ENCODE peak calls at places on chromosome 7, in five cellular contexts. Y is brain microvascular endothelial cell, O is mesothelial cell of epicardium, M is pancreas, B is fibroblast of pulmonary artery. T is an unnamed sample.

GRCh38 chr7:113159746-113160339 is 41.5 kb upstream of the SMIM30 start:
- DNase-seq in M (no peak), B (peak), Y (peak), O (no peak), T (peak)

GRCh38 chr7:32204361-32205018 is 134.3 kb upstream of the PDE1C start:
- DNase-seq in O (no peak), Y (peak), M (peak), B (peak), T (peak)

GRCh38 chr7:70829221-70830059 is 302.5 kb upstream of the GALNT17 start:
- DNase-seq in M (peak), Y (peak), B (peak), O (peak), T (peak)

GRCh38 chr7:157853076-157853788 is 516.4 kb downstream of the DNAJB6 start:
- DNase-seq in B (no peak), O (no peak), Y (no peak), M (no peak), T (no peak)

GRCh38 chr7:151424799-151425198 is 15.0 kb upstream of the WDR86 start:
- DNase-seq in O (no peak), M (peak), Y (no peak), B (no peak), T (no peak)

GRCh38 chr7:79185605-79186004 is 267.9 kb downstream of the MAGI2 start:
- DNase-seq in M (no peak), B (no peak), O (no peak), Y (no peak), T (no peak)

GRCh38 chr7:155066417-155066950 is 3.6 kb upstream of the HTR5A start:
- DNase-seq in O (no peak), Y (peak), M (no peak), B (peak), T (no peak)

GRCh38 chr7:147452816-147453215 is 1137.8 kb upstream of the C7orf33 start:
- DNase-seq in Y (no peak), M (no peak), B (no peak), O (no peak), T (no peak)

GRCh38 chr7:15015545-15016314 is 113.2 kb upstream of the DGKB start:
- DNase-seq in O (no peak), Y (peak), M (no peak), B (peak), T (no peak)

GRCh38 chr7:119713606-119714005 is 559.4 kb upstream of the KCND2 start:
- DNase-seq in Y (no peak), B (no peak), M (no peak), O (no peak), T (no peak)

GRCh38 chr7:98134420-98134819 is 27.8 kb downstream of the LMTK2 start:
- DNase-seq in B (no peak), M (no peak), Y (no peak), O (no peak), T (no peak)
- TF ChIP-seq CTCF in B (no peak), M (no peak), Y (no peak), O (no peak), T (no peak)

DNA sequence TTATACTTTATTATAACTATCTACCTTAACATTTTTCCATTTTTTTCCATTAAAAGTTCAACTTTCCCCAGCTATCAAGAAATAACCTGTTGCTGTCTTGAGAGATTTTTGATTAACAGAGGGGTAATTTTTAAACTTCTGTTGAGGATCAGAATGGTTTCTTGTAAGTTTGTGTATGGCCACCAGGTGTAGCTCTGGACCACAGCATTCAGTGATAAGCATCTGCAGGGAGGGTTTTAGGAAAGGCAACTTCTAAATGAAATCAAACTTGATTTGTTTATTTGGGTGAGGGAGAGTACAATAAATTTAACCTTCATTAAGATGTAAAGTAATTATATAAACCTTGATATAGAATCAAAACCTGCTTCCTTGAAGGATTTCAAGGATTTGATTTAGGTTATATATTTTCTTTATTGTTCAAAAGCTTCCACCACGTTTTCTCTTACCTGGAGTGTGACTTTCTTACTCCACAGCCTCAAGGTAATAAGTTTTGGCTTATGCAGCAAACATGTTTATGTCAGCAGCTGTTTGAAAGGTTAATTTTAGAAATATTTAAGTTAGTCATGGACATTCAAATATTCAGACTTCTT is 153.3 kb downstream of the STK31 start:
- DNase-seq in Y (peak), O (no peak), M (no peak), B (peak), T (peak)
- TF ChIP-seq CTCF in Y (peak), O (peak), M (no peak), B (peak), T (peak)

GRCh38 chr7:111852081-111852480 is 289.8 kb upstream of the IMMP2L start:
- DNase-seq in M (no peak), Y (no peak), B (no peak), O (no peak), T (no peak)

GRCh38 chr7:111855161-111855841 is 293.0 kb upstream of the IMMP2L start:
- DNase-seq in M (no peak), Y (peak), O (no peak), B (peak), T (peak)

GRCh38 chr7:111853231-111853990 is 291.1 kb upstream of the IMMP2L start:
- DNase-seq in M (no peak), B (peak), Y (no peak), O (no peak), T (no peak)

GRCh38 chr7:111858331-111858730 is 296.0 kb upstream of the IMMP2L start:
- DNase-seq in M (no peak), Y (no peak), O (no peak), B (no peak), T (no peak)

DNA sequence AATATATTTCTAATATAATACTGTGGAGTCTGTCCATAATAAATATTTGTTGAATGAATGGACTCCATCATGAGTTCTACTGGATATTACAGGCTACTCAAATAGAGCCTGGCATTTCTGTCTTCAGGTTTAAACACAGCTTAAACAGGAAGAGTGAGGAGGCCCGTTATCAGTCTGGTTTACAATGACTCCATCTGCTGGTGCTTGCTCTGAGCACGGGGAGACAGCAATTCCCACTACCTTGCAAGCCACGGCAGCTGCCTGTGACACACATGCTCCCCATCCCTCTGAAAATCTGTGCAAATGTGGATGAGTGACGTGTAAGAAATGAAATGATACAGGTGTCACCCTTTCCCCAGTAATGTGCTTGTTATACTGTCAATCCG is 293.5 kb upstream of the IMMP2L start:
- DNase-seq in M (no peak), B (peak), Y (peak), O (no peak), T (no peak)
- TF ChIP-seq CTCF in M (no peak), B (peak), Y (peak), O (no peak), T (no peak)

DNA sequence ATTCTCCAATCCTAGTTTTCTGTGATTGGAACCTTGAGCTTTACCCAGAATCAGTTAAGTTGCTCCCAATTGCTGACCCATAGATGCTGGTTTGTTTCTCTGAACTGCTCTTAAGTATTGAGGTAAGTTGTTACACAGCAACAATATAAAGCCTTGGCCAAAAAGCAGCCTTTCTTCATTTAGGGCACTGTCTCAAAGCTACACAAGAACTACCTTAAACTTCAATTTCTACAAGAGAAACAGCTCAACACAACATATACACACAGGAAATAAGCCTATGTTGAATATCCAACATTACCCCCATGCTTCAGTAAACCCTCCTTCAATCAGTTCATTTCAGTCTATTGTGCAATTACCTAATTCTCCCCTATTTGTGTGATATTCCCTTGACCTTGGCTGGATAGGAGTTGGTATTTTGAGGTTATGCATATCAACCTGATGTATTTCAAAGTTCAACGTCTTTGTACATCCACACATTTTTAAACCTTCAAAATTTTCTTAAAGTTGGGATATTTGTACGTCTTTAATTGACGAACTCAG is 11.5 kb downstream of the HNRNPA2B1 start:
- DNase-seq in Y (no peak), B (no peak), O (no peak), M (no peak), T (no peak)
- TF ChIP-seq CTCF in Y (no peak), B (no peak), O (no peak), M (no peak), T (no peak)

DNA sequence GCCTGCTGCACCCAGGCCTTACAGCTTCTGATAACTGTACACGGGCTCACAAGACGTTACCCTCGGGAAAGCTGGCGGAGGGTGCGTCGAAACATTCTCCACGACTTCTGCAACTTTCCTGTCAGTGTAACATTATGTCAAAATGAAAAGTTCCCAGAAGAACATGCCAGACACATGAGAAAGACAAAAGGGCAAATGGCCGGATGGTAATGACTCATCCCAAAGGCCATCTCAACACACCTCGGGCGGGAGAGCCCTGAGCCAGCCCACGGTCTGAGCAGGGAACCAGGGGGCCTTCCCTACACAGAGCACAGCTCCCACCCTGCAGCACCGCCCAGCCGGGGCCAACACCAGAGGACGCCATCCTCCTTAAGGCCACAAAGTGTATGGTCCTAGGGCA is 118.7 kb downstream of the MAD1L1 start:
- DNase-seq in O (no peak), B (peak), Y (peak), M (no peak), T (no peak)
- TF ChIP-seq CTCF in O (no peak), B (no peak), Y (peak), M (no peak), T (no peak)

GRCh38 chr7:95476904-95477594 is 8.7 kb upstream of the ASB4 start:
- DNase-seq in O (no peak), Y (peak), B (peak), M (no peak), T (peak)

GRCh38 chr7:95481768-95482167 is 4.0 kb upstream of the ASB4 start:
- DNase-seq in Y (no peak), O (no peak), M (no peak), B (no peak), T (no peak)

GRCh38 chr7:95479992-95480624 is 5.6 kb upstream of the ASB4 start:
- DNase-seq in M (no peak), Y (no peak), O (no peak), B (no peak), T (no peak)

GRCh38 chr7:95476072-95476845 is 9.5 kb upstream of the ASB4 start:
- DNase-seq in O (no peak), B (no peak), Y (peak), M (no peak), T (no peak)

DNA sequence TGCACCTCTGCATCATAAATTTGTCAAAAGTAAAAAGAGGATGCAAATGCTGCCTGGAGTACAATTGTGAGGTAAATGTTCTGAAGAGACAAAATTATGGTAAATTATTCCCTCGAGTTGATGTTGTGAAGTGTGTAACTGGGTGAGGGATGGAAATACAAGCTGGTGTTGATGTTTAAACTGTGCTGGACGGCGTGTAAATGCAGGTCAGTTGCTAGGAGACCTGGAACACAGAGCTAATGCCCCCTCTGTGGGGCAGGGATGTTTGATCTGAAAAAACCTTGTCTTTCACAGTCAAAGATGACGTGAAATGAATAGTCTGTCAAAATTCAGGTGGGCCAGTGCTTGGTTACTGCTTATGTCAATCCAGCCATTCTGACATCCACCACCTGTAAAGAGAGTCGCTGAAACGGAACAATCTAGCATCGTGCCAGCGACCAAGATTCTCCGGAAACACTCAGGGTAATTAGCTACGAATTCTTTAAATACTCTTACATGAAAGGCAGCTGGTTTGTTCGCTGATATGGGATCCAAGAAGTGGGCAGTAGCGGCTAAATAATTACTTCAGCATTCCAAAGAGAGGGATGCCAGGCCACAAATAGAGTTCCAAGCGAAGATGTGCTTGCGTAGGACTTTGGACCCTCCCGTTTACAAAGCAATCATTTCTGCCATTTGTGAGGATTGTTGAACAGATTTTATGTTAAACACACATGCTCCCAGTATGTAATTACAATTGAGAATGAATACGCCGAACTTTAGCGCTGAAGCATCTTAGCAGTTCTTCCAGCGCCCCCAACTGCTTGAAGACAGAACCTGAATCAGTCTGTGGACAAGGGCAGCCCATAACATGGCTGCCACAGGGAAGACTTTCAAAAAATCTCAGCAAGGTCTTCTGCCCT is 7.4 kb upstream of the ASB4 start:
- DNase-seq in Y (peak), M (no peak), O (no peak), B (peak), T (peak)
- TF ChIP-seq CTCF in Y (peak), M (no peak), O (no peak), B (peak), T (no peak)

DNA sequence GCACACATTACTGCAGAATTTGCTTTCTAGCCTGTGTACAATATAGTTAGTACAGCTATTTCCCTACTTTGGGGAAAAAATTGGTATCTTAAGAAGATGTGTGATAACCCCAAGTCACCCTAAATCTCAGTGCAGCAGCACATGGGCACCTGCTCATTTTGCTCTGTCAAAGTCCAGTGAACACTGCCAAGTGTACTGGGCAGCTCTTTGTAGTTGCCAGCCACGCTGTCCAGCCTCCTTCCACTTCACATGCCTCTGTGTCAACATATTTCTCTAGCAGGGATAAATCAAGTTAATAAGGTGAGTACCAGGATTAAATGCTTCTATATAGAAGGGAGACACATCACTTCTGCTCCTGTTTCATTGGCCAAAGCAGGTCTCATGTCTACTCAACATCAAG is 87.1 kb upstream of the CDC14C start:
- DNase-seq in M (no peak), B (no peak), O (no peak), Y (no peak), T (no peak)
- TF ChIP-seq CTCF in M (no peak), B (no peak), O (no peak), Y (no peak), T (no peak)

GRCh38 chr7:31056775-31057346 is 4.8 kb downstream of the ADCYAP1R1 start:
- DNase-seq in Y (no peak), O (no peak), M (no peak), B (no peak), T (no peak)
- TF ChIP-seq CTCF in Y (no peak), O (no peak), M (no peak), B (no peak), T (no peak)

GRCh38 chr7:20785211-20786048 is 1.3 kb downstream of the SP8 start:
- DNase-seq in B (no peak), Y (no peak), O (no peak), M (peak), T (peak)
- TF ChIP-seq CTCF in B (no peak), Y (no peak), O (no peak), M (no peak), T (no peak)